ENCODE peak calls at places on chromosomes 6 and 20, in four cellular contexts. N, E, D and G are unnamed samples.
A peak's percentile ranks its signal among the peaks of the same experiment; 100 is the strongest.

GRCh38 chr20:41308290-41308691 is 9.2 kb downstream of the ZHX3 start:
- DNase-seq in E (no peak), N (no peak), D (no peak), G (no peak)

GRCh38 chr6:14197118-14197517 is 79.5 kb downstream of the CD83 start:
- DNase-seq in N (no peak), E (no peak), D (no peak), G (no peak)

GRCh38 chr6:232896-233640 is 59.2 kb upstream of the DUSP22 start:
- DNase-seq in N (no peak), D (no peak), E (no peak), G (no peak)

GRCh38 chr6:80022803-80023202 is 18.4 kb downstream of the TTK start:
- DNase-seq in D (no peak), N (no peak), E (no peak), G (no peak)

GRCh38 chr6:144449911-144450690 is 165.0 kb downstream of the UTRN start:
- DNase-seq in E (no peak), N (no peak), D (no peak), G (no peak)

GRCh38 chr20:58637466-58638198 is 13.5 kb upstream of the STX16 start:
- DNase-seq in D (no peak), N (peak; percentile 59), E (no peak), G (no peak)

GRCh38 chr20:59055302-59055701 is 12.7 kb upstream of the PRELID3B start:
- DNase-seq in N (no peak), D (no peak), E (no peak), G (no peak)

GRCh38 chr20:38692436-38693411 is 31.6 kb upstream of the SLC32A1 start:
- DNase-seq in E (peak; percentile 9), D (peak; percentile 90), N (no peak), G (peak; percentile 68)

GRCh38 chr20:24059174-24059573 is 70.6 kb upstream of the GGTLC1 start:
- DNase-seq in D (no peak), E (no peak), N (no peak), G (no peak)

GRCh38 chr6:111865049-111865585 is 8.1 kb downstream of the FYN start:
- DNase-seq in N (no peak), E (no peak), D (no peak), G (no peak)

GRCh38 chr6:30480536-30481156 is 8.7 kb upstream of the HLA-E start:
- DNase-seq in N (no peak), E (peak; percentile 70), D (no peak), G (peak; percentile 60)

GRCh38 chr6:129050086-129050485 is 167.1 kb downstream of the LAMA2 start:
- DNase-seq in E (no peak), N (no peak), D (no peak), G (no peak)

GRCh38 chr20:17859616-17860232 is 108.9 kb downstream of the SNX5 start:
- DNase-seq in D (no peak), N (no peak), E (peak; percentile 32), G (peak; percentile 60)

GRCh38 chr20:42024653-42025052 is 406.5 kb upstream of the CHD6 start:
- DNase-seq in D (peak; percentile 64), N (no peak), E (no peak), G (peak; percentile 6)

GRCh38 chr6:137416376-137417109 is 77.7 kb downstream of the OLIG3 start:
- DNase-seq in E (no peak), D (no peak), N (no peak), G (no peak)

GRCh38 chr6:159169557-159170332 is 545 bp downstream of the FNDC1 start:
- DNase-seq in D (peak; percentile 74), E (no peak), N (peak; percentile 69), G (no peak)

GRCh38 chr6:10633216-10633615 is 61.2 kb downstream of the C6orf52 start:
- DNase-seq in N (no peak), E (no peak), D (no peak), G (no peak)

GRCh38 chr6:50819527-50819905 is 845 bp downstream of the TFAP2B start:
- DNase-seq in D (peak; percentile 73), E (no peak), N (no peak), G (no peak)

GRCh38 chr20:17155401-17155800 is 71.4 kb upstream of the PCSK2 start:
- DNase-seq in D (no peak), E (no peak), N (no peak), G (no peak)

GRCh38 chr20:32995802-32996201 is 8.4 kb downstream of the SUN5 start:
- DNase-seq in D (no peak), N (no peak), E (no peak), G (no peak)

DNA sequence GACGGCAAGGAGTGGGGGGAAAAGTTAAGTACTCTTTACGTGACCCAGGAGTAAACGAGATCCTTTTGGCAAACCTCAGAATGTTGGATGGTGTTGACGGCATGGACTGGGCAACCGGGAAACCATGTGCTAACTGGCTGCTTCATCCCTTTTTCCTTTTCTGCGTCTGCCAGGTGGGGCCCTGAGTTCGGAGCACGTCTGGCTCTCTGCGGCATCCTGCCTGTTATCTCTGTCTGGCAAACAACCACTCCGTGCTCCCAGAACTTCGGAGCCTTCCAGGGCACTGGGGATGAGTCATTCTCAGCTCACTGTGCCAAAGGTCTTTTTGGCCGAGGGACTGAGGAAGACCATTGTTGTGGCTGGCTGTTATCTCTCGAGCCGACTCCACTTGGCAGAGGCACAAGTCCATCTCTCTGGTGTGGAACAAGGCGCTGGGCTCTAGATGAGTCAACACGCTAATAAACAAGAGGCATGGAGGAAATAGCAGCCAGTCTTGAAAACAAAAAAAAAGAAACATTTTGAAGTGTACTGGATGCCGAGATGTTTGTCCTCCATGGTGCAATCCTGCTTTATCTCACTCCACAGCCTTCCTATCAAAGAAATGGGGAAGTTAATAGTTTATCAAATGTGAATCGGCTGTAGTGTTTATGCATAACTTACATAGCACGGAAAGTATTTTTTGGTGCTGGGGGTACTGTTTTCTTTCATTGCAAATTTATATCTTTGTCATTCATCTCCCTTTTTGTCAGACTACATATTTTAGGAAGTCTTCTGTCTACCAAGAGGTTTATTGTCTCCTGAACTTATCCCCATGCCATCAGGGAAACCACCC is 64.6 kb upstream of the TXNDC5 start:
- DNase-seq in E (no peak), D (no peak), N (peak; percentile 89), G (no peak)
- H3K4me3 ChIP-seq in E (no peak overlapping the region), D (no peak overlapping the region), N (no peak overlapping the region), G (no peak overlapping the region)

DNA sequence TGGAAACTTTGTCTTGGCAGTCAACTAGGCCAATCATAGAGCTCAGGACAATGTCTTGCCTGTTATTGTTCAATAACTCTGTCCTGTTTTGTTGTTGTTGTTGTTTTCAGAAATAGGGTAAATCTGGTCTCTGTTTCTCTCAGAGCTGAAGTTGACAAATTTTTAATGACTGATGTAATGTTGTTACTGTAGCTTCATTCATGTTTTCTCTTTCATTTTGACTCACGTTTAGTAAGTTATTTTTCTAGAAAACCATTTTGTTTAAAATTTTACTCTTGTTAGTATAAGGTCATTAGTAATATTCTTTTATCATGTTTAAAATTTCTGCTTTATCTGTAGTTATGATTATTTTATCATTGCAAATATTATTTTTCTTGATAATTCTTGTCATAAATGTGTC is 51.6 kb upstream of the GRIK2 start:
- DNase-seq in E (no peak), D (no peak), N (no peak), G (no peak)
- H3K4me3 ChIP-seq in E (no peak overlapping the region), D (no peak overlapping the region), N (no peak overlapping the region), G (no peak overlapping the region)

GRCh38 chr6:2215342-2215741 is 30.1 kb downstream of the GMDS start:
- DNase-seq in N (no peak), D (no peak), E (no peak), G (no peak)

GRCh38 chr6:2216794-2217383 is 28.5 kb downstream of the GMDS start:
- DNase-seq in N (no peak), E (no peak), D (no peak), G (no peak)

GRCh38 chr6:2209226-2209809 is 36.1 kb downstream of the GMDS start:
- DNase-seq in D (peak; percentile 76), E (no peak), N (no peak), G (peak; percentile 51)

GRCh38 chr6:2218866-2219265 is 26.5 kb downstream of the GMDS start:
- DNase-seq in D (no peak), E (no peak), N (no peak), G (no peak)

DNA sequence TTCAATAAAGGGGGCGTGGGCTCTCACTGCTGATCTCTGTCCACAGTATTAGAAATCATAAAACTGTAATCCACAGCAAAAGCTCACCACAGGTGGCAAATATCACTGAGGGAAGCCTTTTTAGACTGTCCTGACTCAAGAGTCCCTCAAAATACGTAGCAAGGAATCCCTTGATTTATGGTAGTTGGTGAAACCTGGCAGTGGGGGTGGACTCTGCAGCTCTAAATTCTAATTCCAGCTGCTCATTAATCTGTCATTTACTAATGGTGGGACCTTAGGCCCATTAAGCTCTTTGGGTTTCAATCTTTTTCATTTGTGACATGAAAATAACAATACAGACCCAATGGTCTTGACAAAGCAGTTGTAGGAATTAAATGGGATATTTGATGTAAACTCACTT is 32.3 kb downstream of the GMDS start:
- DNase-seq in N (no peak), E (no peak), D (no peak), G (no peak)
- H3K4me3 ChIP-seq in N (no peak overlapping the region), E (no peak overlapping the region), D (no peak overlapping the region), G (no peak overlapping the region)

DNA sequence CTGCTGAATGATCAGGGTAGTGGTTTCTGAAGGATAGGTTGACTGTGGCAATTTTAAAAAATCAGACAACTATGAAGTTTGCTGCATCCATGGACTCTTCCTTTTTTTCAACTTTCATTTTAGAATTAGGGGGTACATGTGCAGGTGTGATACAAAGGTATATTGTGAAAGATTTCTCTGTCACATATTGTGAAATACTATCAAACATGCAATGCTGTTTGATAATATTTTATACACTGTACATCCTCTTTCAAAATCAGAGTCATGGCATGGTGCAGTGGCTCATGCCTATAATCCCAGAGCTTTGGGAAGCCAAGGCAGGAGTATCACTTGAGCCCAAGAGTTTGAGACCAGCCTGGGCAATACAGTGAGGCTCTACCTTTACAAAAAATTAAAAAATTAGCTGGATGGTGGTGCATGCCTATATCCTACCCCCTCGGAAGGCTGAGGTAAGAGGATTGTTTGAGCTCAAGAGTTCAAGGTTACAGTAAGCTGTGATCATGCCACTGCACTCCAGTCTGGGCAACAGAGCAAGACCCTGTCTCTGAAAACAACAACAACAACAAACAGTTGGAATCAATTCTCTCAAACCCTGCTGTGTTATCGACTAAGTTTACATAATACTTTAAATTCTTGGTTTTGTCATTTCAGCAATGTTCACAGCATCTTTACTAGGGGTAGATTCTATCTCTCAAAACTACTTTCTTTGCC is 4.6 kb downstream of the WFDC12 start:
- DNase-seq in E (no peak), N (no peak), D (no peak), G (no peak)
- H3K4me3 ChIP-seq in E (no peak overlapping the region), N (no peak overlapping the region), D (no peak overlapping the region), G (no peak overlapping the region)

GRCh38 chr20:21522479-21523397 is 8.9 kb upstream of the NKX2-2 start:
- DNase-seq in N (no peak), E (no peak), D (peak; percentile 71), G (no peak)
- H3K4me3 ChIP-seq in N (no peak overlapping the region), E (no peak overlapping the region), D (peak overlapping the region; percentile 33), G (no peak overlapping the region)

DNA sequence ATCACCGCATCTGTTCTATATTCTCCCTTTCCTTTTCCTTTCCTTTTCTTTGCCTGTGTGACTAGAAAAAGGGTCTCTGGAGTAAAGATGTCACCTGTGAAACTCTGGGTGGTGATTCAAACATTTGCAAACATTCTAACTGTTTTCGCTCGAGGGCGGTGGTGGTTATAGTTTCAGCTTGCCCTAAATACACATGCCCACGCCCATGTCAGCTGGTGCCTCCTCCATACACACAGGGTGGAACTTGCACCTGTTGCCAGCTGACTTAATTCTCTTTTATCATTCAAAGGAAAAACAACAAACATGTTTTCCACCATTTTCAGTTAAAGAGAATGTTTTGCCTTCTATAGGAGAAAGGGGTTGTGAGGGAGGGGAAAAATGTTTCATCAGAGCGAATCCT is 381.9 kb upstream of the ARID1B start:
- DNase-seq in N (no peak), E (no peak), D (no peak), G (peak; percentile 22)
- H3K4me3 ChIP-seq in N (no peak overlapping the region), E (peak overlapping the region; percentile 30), D (no peak overlapping the region), G (no peak overlapping the region)